ENCODE peak calls at places on chromosomes 5 and 9, in ten cellular contexts. Z is occipital lobe; S is BJ; L is activated CD4-positive, alpha-beta T cell treated with anti-CD3 and anti-CD28 coated beads, Interleukin-2, amount 50 U/mL, for 48 hours; P is T1000; I is activated T-helper 9 cell treated with anti-CD3 and anti-CD28 coated beads, Interleukin-2, amount 50 U/mL, for 16 hours; A is EL; T is activated effector memory CD4-positive, alpha-beta T cell treated with Interleukin-2 at 50 U/mL for 16 hours; N is keratinocyte; Q is GM06990. U is an unnamed sample.

GRCh38 chr5:134553816-134554215 is 28.3 kb downstream of the JADE2 start:
- DNase-seq in I (no peak), P (no peak), Z (no peak), Q (no peak), A (peak), T (no peak), S (no peak), L (no peak), N (no peak), U (no peak)

GRCh38 chr5:83718195-83718825 is 2.3 kb downstream of the HAPLN1 start:
- DNase-seq in A (peak), T (no peak), I (no peak), L (peak), P (no peak), Z (no peak), Q (no peak), S (no peak), N (no peak), U (peak)

GRCh38 chr9:127159949-127160610 is 37.6 kb upstream of the ANGPTL2 start:
- DNase-seq in S (no peak), P (no peak), N (no peak), T (no peak), Q (no peak), L (no peak), A (no peak), Z (no peak), I (no peak), U (no peak)

GRCh38 chr9:135992486-135993408 is 31.6 kb upstream of the UBAC1 start:
- DNase-seq in S (peak), L (peak), N (no peak), Z (no peak), Q (peak), I (no peak), T (peak), P (peak), A (peak), U (no peak)

GRCh38 chr5:176578391-176578808 is 29.3 kb downstream of the CDHR2 start:
- DNase-seq in N (no peak), S (no peak), L (peak), Z (no peak), T (peak), P (no peak), Q (no peak), I (no peak), A (peak), U (peak)

GRCh38 chr9:110257097-110257955 is 1.0 kb upstream of the TXN start:
- DNase-seq in Q (no peak), T (no peak), P (no peak), I (no peak), S (no peak), A (peak), N (no peak), Z (peak), L (peak), U (no peak)

GRCh38 chr9:2764371-2764770 is 47.1 kb downstream of the KCNV2 start:
- DNase-seq in S (no peak), N (no peak), P (no peak), I (no peak), Z (no peak), A (no peak), Q (no peak), L (peak), T (no peak), U (no peak)

GRCh38 chr5:4563400-4563799 is 576.7 kb upstream of the ADAMTS16 start:
- DNase-seq in N (no peak), Z (no peak), L (no peak), I (no peak), A (no peak), Q (no peak), P (no peak), S (no peak), T (no peak), U (no peak)

GRCh38 chr9:37229882-37230482 is 109.6 kb downstream of the ZCCHC7 start:
- DNase-seq in N (no peak), P (no peak), L (no peak), A (peak), S (no peak), I (no peak), Z (no peak), Q (no peak), T (no peak), U (peak)

GRCh38 chr5:172696171-172696849 is 55.2 kb downstream of the NEURL1B start:
- DNase-seq in P (no peak), L (no peak), T (no peak), N (no peak), Z (no peak), Q (no peak), S (no peak), I (no peak), A (no peak), U (no peak)

GRCh38 chr5:45260292-45260691 is 435.9 kb downstream of the HCN1 start:
- DNase-seq in Q (no peak), I (no peak), S (no peak), A (no peak), P (no peak), L (no peak), Z (no peak), N (no peak), T (no peak), U (no peak)

GRCh38 chr5:127994087-127994660 is 89.4 kb upstream of the SLC12A2 start:
- DNase-seq in N (no peak), S (no peak), Z (no peak), L (no peak), P (no peak), I (no peak), A (no peak), T (no peak), Q (no peak), U (no peak)

GRCh38 chr5:458547-459353 is 15.8 kb downstream of the EXOC3 start:
- DNase-seq in P (peak), N (peak), Z (no peak), S (peak), Q (peak), T (no peak), I (peak), A (peak), L (peak), U (peak)

GRCh38 chr5:4722886-4723285 is 417.2 kb upstream of the ADAMTS16 start:
- DNase-seq in N (no peak), Z (no peak), P (no peak), Q (no peak), T (no peak), S (no peak), A (no peak), L (no peak), I (no peak), U (no peak)

GRCh38 chr9:105047652-105048031 is 119.7 kb upstream of the ABCA1 start:
- DNase-seq in I (no peak), P (no peak), L (no peak), S (no peak), N (no peak), Z (no peak), A (no peak), Q (no peak), T (no peak), U (no peak)

GRCh38 chr5:115417076-115417475 is 120.6 kb upstream of the CCDC112 start:
- DNase-seq in I (no peak), S (no peak), Z (no peak), T (no peak), Q (no peak), L (no peak), N (no peak), P (no peak), A (no peak), U (no peak)

GRCh38 chr9:36798350-36799065 is 225.8 kb downstream of the MELK start:
- DNase-seq in N (no peak), S (no peak), Z (no peak), L (no peak), A (no peak), T (no peak), I (no peak), P (no peak), Q (no peak), U (no peak)

GRCh38 chr5:42582723-42583122 is 159.5 kb downstream of the GHR start:
- DNase-seq in A (no peak), L (no peak), Q (no peak), P (no peak), Z (no peak), N (no peak), I (no peak), S (no peak), T (no peak), U (no peak)

GRCh38 chr5:103808464-103809106 is 246.0 kb upstream of the NUDT12 start:
- DNase-seq in I (no peak), Q (no peak), S (no peak), N (no peak), L (no peak), T (no peak), P (peak), A (peak), Z (peak), U (no peak)

GRCh38 chr5:163379298-163380155 is 57.9 kb upstream of the CCNG1 start:
- DNase-seq in I (no peak), P (peak), Z (no peak), L (no peak), Q (no peak), T (no peak), S (no peak), N (no peak), A (peak), U (peak)

GRCh38 chr9:35756275-35756742 is 2.2 kb upstream of the MSMP start:
- DNase-seq in T (peak), N (no peak), P (no peak), Q (no peak), L (peak), S (no peak), I (peak), Z (no peak), A (no peak), U (no peak)

GRCh38 chr5:79974896-79975295 is 16.2 kb downstream of the MTX3 start:
- DNase-seq in I (no peak), T (no peak), L (no peak), N (no peak), Z (no peak), S (no peak), P (no peak), A (peak), Q (no peak), U (no peak)

GRCh38 chr5:126488362-126489065 is 65.3 kb downstream of the GRAMD2B start:
- DNase-seq in Z (no peak), I (no peak), N (no peak), Q (no peak), A (no peak), S (no peak), L (no peak), P (no peak), T (no peak), U (no peak)

GRCh38 chr5:137727623-137728022 is 8.3 kb downstream of the KLHL3 start:
- DNase-seq in Z (no peak), I (no peak), S (no peak), L (no peak), P (no peak), A (no peak), Q (no peak), T (no peak), N (no peak), U (no peak)

GRCh38 chr5:64767959-64768357 is 533 bp downstream of the SREK1IP1 start:
- DNase-seq in L (peak), S (no peak), N (no peak), T (no peak), A (peak), I (no peak), Z (no peak), P (no peak), Q (no peak), U (no peak)

GRCh38 chr5:64865662-64866061 is 96.9 kb downstream of the CWC27 start:
- DNase-seq in P (no peak), S (no peak), Q (no peak), L (no peak), A (no peak), N (no peak), Z (no peak), I (no peak), T (no peak), U (no peak)

GRCh38 chr9:93896496-93897033 is 58.6 kb downstream of the BARX1 start:
- DNase-seq in A (no peak), S (no peak), P (no peak), T (no peak), L (no peak), Q (no peak), N (no peak), Z (no peak), I (no peak), U (no peak)

GRCh38 chr5:122262107-122262506 is 49.9 kb upstream of the SNCAIP start:
- DNase-seq in L (no peak), S (no peak), Q (no peak), N (no peak), I (no peak), T (no peak), A (peak), P (no peak), Z (no peak), U (no peak)

GRCh38 chr9:73183917-73184861 is 32.5 kb downstream of the ANXA1 start:
- DNase-seq in Q (no peak), T (no peak), S (no peak), N (no peak), I (no peak), A (peak), Z (no peak), L (no peak), P (no peak), U (no peak)

GRCh38 chr9:95840096-95840495 is 35.4 kb upstream of the ERCC6L2 start:
- DNase-seq in T (no peak), Z (no peak), S (no peak), I (no peak), P (no peak), N (no peak), Q (no peak), A (no peak), L (no peak), U (no peak)

GRCh38 chr9:21994526-21994995 is at the start of gene CDKN2B-AS1:
- DNase-seq in P (peak), T (peak), S (no peak), Q (peak), Z (peak), I (no peak), N (no peak), L (peak), A (peak), U (no peak)

GRCh38 chr9:83981126-83981871 is 694 bp downstream of the RMI1 start:
- DNase-seq in L (peak), N (no peak), Q (no peak), S (no peak), T (peak), P (no peak), Z (no peak), I (no peak), A (peak), U (no peak)

GRCh38 chr5:8413975-8414374 is 545.0 kb downstream of the MTRR start:
- DNase-seq in I (no peak), A (no peak), Z (no peak), N (no peak), Q (no peak), T (no peak), P (no peak), L (no peak), S (no peak), U (peak)

GRCh38 chr9:90943341-90943740 is 141.7 kb downstream of the SYK start:
- DNase-seq in T (no peak), A (peak), S (no peak), I (no peak), Z (no peak), L (no peak), N (no peak), P (no peak), Q (no peak), U (peak)

GRCh38 chr9:99825158-99826046 is 3.7 kb downstream of the NR4A3 start:
- DNase-seq in T (no peak), A (no peak), I (no peak), L (no peak), P (no peak), S (no peak), N (no peak), Q (no peak), Z (no peak), U (no peak)

GRCh38 chr9:1460143-1460769 is 410.1 kb downstream of the DMRT2 start:
- DNase-seq in T (no peak), Z (no peak), P (no peak), I (no peak), Q (no peak), L (peak), A (peak), S (no peak), N (no peak), U (no peak)